ENCODE peak calls at places on chromosomes 12 and 14, in six cellular contexts. K is heart left ventricle; P is nephron progenitor cell; A is CD4-positive, alpha-beta T cell; C is epithelial cell of esophagus; N is GM13977. Q is an unnamed sample.

GRCh38 chr12:103768467-103769123 is 72.4 kb downstream of the NT5DC3 start:
- DNase-seq in K (no peak), P (no peak), A (no peak), C (no peak), N (no peak), Q (no peak)

GRCh38 chr12:132484891-132485441 is 5.0 kb upstream of the FBRSL1 start:
- DNase-seq in K (no peak), P (no peak), A (no peak), C (no peak), N (no peak), Q (no peak)

GRCh38 chr12:508795-509194 is 49.1 kb downstream of the B4GALNT3 start:
- DNase-seq in K (no peak), P (no peak), A (no peak), C (peak; percentile 73), N (no peak), Q (no peak)

GRCh38 chr12:78414071-78414470 is 450.5 kb upstream of the SYT1 start:
- DNase-seq in K (no peak), P (no peak), A (no peak), C (no peak), N (no peak), Q (no peak)

GRCh38 chr12:124686001-124686884 is 118.8 kb upstream of the NCOR2 start:
- DNase-seq in K (no peak), P (no peak), A (no peak), C (peak; percentile 87), N (no peak), Q (no peak)

GRCh38 chr14:89252887-89253532 is 164.0 kb downstream of the FOXN3 start:
- DNase-seq in K (no peak), P (no peak), A (no peak), C (peak; percentile 50), N (no peak), Q (no peak)

GRCh38 chr14:101352567-101352966 is 208.7 kb upstream of the DIO3 start:
- DNase-seq in K (no peak), P (no peak), A (no peak), C (no peak), N (no peak), Q (no peak)

GRCh38 chr12:78584695-78585094 is 279.9 kb upstream of the SYT1 start:
- DNase-seq in K (no peak), P (no peak), A (no peak), C (peak; percentile 29), N (no peak), Q (no peak)

GRCh38 chr14:39203659-39204606 is 28.9 kb downstream of the PNN start:
- DNase-seq in K (no peak), P (no peak), A (no peak), C (peak; percentile 87), N (no peak), Q (no peak)

GRCh38 chr12:109813810-109814416 is 19.3 kb downstream of the TRPV4 start:
- DNase-seq in K (no peak), P (no peak), A (no peak), C (no peak), N (no peak), Q (no peak)

GRCh38 chr12:23885396-23885795 is 64.1 kb downstream of the SOX5 start:
- DNase-seq in K (no peak), P (no peak), A (no peak), C (no peak), N (no peak), Q (no peak)

GRCh38 chr12:29255061-29255460 is 106.0 kb downstream of the FAR2 start:
- DNase-seq in K (no peak), P (no peak), A (no peak), C (no peak), N (no peak), Q (no peak)

GRCh38 chr14:30580616-30581282 is 21.8 kb downstream of the G2E3 start:
- DNase-seq in K (no peak), P (no peak), A (no peak), C (no peak), N (no peak), Q (no peak)

GRCh38 chr12:118418385-118419057 is 42.2 kb downstream of the SUDS3 start:
- DNase-seq in K (no peak), P (no peak), A (no peak), C (peak; percentile 69), N (no peak), Q (no peak)

GRCh38 chr12:77352941-77353340 is 287.6 kb upstream of the E2F7 start:
- DNase-seq in K (no peak), P (no peak), A (no peak), C (no peak), N (no peak), Q (no peak)

GRCh38 chr14:89911018-89911919 is 43.3 kb downstream of the EFCAB11 start:
- DNase-seq in K (no peak), P (no peak), A (no peak), C (no peak), N (no peak), Q (no peak)

GRCh38 chr12:131747771-131748170 is 36.9 kb downstream of the SFSWAP start:
- DNase-seq in K (no peak), P (no peak), A (no peak), C (no peak), N (no peak), Q (no peak)

GRCh38 chr12:67365131-67365530 is 96.0 kb downstream of the CAND1 start:
- DNase-seq in K (no peak), P (no peak), A (no peak), C (no peak), N (no peak), Q (no peak)

GRCh38 chr12:116708826-116709756 is 28.8 kb downstream of the SPRING1 start:
- DNase-seq in K (peak; percentile 37), P (peak; percentile 40), A (peak; percentile 41), C (peak; percentile 54), N (peak; percentile 53), Q (peak; percentile 37)

GRCh38 chr12:1906579-1906978 is 11.9 kb downstream of the CACNA2D4 start:
- DNase-seq in K (no peak), P (no peak), A (no peak), C (no peak), N (no peak), Q (no peak)

GRCh38 chr12:47900480-47901129 is 4.2 kb downstream of the VDR start:
- DNase-seq in K (no peak), P (no peak), A (no peak), C (peak; percentile 87), N (no peak), Q (no peak)

GRCh38 chr12:114396153-114396868 is 9.6 kb downstream of the TBX5 start:
- DNase-seq in K (no peak), P (no peak), A (no peak), C (no peak), N (peak; percentile 20), Q (no peak)

GRCh38 chr12:80861636-80862378 is 75.9 kb downstream of the LIN7A start:
- DNase-seq in K (no peak), P (no peak), A (no peak), C (peak; percentile 47), N (no peak), Q (no peak)

GRCh38 chr12:68932701-68933563 is at the start of gene CPM:
- DNase-seq in K (peak; percentile 74), P (peak; percentile 84), A (peak; percentile 40), C (peak; percentile 76), N (peak; percentile 77), Q (peak; percentile 67)

GRCh38 chr14:70392676-70393075 is 24.2 kb downstream of the SYNJ2BP start:
- DNase-seq in K (no peak), P (no peak), A (no peak), C (no peak), N (no peak), Q (no peak)

GRCh38 chr12:59088673-59089072 is 168.4 kb upstream of the LRIG3 start:
- DNase-seq in K (no peak), P (no peak), A (no peak), C (no peak), N (no peak), Q (no peak)

DNA sequence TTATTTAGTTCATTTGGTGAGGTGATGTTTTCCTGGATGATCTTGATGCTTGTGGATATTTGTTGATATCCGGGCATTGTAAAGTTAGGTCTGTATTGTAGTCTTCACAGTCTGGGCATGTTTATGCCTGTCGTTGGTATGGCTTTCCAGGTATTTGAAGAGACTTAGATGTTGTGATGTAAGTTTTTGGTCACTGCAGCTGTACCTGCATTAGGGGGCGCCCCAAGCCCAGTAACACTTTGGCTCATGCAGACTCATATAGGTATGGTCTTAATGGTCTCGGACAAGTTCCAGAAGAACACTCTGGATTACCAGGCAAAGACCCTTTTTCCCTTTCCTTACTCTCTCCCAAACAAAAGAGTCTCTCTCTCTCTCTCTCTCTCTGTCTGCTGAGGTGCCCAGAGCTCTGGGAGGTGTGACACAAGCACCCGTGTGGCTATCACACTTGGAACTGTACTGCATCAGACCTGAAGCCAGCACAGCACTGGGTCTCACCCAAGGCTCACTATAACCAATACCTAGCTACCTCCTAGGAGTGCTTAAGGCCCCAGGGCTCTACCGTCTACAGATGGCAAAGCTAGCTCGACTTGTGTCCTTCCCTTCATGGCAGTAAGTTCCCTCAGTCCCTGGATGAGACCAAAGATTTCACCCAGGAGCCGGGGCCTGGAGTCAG is 425.8 kb upstream of the ATXN7L3B start:
- DNase-seq in K (no peak), P (peak; percentile 44), A (no peak), C (peak; percentile 89), N (no peak), Q (no peak)
- TF ChIP-seq CTCF in K (no peak), P (peak; percentile 56), A (no peak), C (peak; percentile 60), N (peak; percentile 45), Q (peak; percentile 42)

GRCh38 chr14:23299986-23300686 is 2.5 kb downstream of the PPP1R3E start:
- DNase-seq in K (no peak), P (no peak), A (no peak), C (no peak), N (no peak), Q (no peak)
- TF ChIP-seq CTCF in K (no peak), P (no peak), A (no peak), C (no peak), N (no peak), Q (no peak)

DNA sequence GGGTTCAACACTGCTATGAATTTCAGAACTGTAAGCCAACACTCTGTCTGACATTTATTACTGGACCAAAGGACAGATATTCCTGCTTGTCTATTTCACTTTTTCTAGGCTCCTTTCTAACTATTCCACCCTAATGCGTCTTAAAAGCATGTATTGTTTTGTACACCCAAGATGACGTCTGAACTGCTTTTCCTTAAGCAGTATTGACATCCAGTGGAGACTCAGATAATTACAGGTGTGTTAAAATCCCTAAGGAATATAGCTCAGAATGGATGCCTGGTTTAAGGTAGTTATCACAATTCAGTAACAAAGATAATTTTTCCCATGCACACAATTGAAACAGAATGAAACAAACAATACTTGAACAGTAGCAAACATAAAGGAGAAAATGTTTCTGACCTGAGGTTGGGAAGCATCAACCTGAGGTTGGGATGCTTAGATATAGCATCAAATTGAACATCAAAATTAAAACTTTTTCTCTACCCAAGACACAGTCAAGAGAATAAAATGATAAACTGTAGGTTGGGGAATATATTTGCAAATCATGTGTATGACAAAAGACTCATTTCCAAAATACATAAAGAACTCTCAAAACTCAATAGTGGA is 93.7 kb upstream of the PTPRR start:
- DNase-seq in K (no peak), P (no peak), A (no peak), C (peak; percentile 64), N (no peak), Q (no peak)
- TF ChIP-seq CTCF in K (peak; percentile 33), P (peak; percentile 36), A (no peak), C (peak; percentile 56), N (no peak), Q (peak; percentile 48)

DNA sequence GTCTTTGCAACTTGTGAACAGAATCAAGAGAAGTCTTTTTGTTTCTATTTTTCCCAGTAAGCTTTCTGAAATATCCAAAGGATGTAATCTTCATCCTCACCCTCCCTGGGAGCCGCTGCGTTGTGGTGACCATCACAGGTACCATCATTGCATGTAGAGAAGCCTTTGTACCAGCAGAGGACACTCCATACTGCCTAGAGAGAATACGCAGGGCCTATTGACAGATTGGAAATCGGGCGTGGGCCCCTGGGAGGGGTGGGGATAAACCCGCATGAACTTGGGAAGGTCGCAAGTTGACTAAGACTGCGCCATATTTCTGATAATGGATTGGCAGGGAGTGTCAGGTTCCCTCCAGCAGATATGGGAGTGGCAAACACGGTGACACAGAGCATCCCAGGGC is 12.7 kb downstream of the KRT1 start:
- DNase-seq in K (no peak), P (no peak), A (no peak), C (no peak), N (no peak), Q (no peak)
- TF ChIP-seq CTCF in K (peak; percentile 15), P (no peak), A (peak; percentile 19), C (peak; percentile 23), N (no peak), Q (peak; percentile 50)